ENCODE peak calls at places on chromosomes 2 and 18, in five cellular contexts. K, J, F, G and O are unnamed samples.

GRCh38 chr2:34789162-34789561 is 1190.1 kb upstream of the FAM98A start:
- DNase-seq in K (no peak), J (no peak), F (no peak), G (no peak), O (no peak)

GRCh38 chr18:68826111-68826510 is 28.2 kb downstream of the CCDC102B start:
- DNase-seq in K (no peak), J (peak), F (no peak), G (no peak), O (peak)

GRCh38 chr18:69648486-69648885 is 247.8 kb downstream of the DOK6 start:
- DNase-seq in K (no peak), J (no peak), F (no peak), G (no peak), O (no peak)

GRCh38 chr2:86238354-86238753 is 39.1 kb downstream of the MRPL35 start:
- DNase-seq in K (peak), J (no peak), F (no peak), G (no peak), O (no peak)

GRCh38 chr2:222982010-222982908 is 69.7 kb upstream of the KCNE4 start:
- DNase-seq in K (no peak), J (peak), F (peak), G (no peak), O (peak)

GRCh38 chr2:240598311-240598911 is 11.9 kb downstream of the CAPN10 start:
- DNase-seq in K (no peak), J (no peak), F (no peak), G (no peak), O (no peak)

GRCh38 chr2:164725542-164725941 is 104.3 kb upstream of the GRB14 start:
- DNase-seq in K (no peak), J (no peak), F (no peak), G (no peak), O (no peak)

GRCh38 chr18:49514577-49514976 is 27.5 kb upstream of the C18orf32 start:
- DNase-seq in K (no peak), J (no peak), F (no peak), G (no peak), O (no peak)

GRCh38 chr18:63477972-63478371 is 1.2 kb downstream of the SERPINB5 start:
- DNase-seq in K (no peak), J (no peak), F (peak), G (no peak), O (no peak)

GRCh38 chr2:64141711-64142405 is 2.4 kb downstream of the PELI1 start:
- DNase-seq in K (no peak), J (no peak), F (peak), G (no peak), O (peak)

GRCh38 chr2:149470046-149470445 is 117.5 kb downstream of the MMADHC start:
- DNase-seq in K (no peak), J (no peak), F (no peak), G (no peak), O (no peak)

GRCh38 chr2:207135801-207136457 is 29.8 kb downstream of the KLF7 start:
- DNase-seq in K (no peak), J (no peak), F (no peak), G (no peak), O (no peak)

GRCh38 chr2:138187221-138187620 is 222.9 kb downstream of the HNMT start:
- DNase-seq in K (no peak), J (no peak), F (no peak), G (no peak), O (no peak)

GRCh38 chr18:11795916-11796315 is 55.3 kb upstream of the CHMP1B start:
- DNase-seq in K (no peak), J (no peak), F (no peak), G (no peak), O (no peak)

GRCh38 chr2:216849987-216850386 is 9.9 kb downstream of the TNP1 start:
- DNase-seq in K (no peak), J (peak), F (peak), G (no peak), O (no peak)

GRCh38 chr2:181937473-181937872 is 45.9 kb downstream of the ITPRID2 start:
- DNase-seq in K (no peak), J (peak), F (peak), G (no peak), O (peak)

GRCh38 chr18:78762753-78763152 is 216.9 kb upstream of the SALL3 start:
- DNase-seq in K (no peak), J (no peak), F (no peak), G (no peak), O (no peak)

GRCh38 chr2:60148717-60149116 is 404.7 kb downstream of the BCL11A start:
- DNase-seq in K (no peak), J (no peak), F (no peak), G (no peak), O (no peak)

GRCh38 chr2:129619471-129619870 is 360.0 kb upstream of the RAB6C start:
- DNase-seq in K (no peak), J (no peak), F (no peak), G (no peak), O (no peak)

GRCh38 chr2:85826990-85827878 is 61.6 kb downstream of the ST3GAL5 start:
- DNase-seq in K (peak), J (peak), F (peak), G (peak), O (peak)

GRCh38 chr2:108933691-108934117 is 55.3 kb downstream of the EDAR start:
- DNase-seq in K (no peak), J (no peak), F (no peak), G (no peak), O (no peak)

GRCh38 chr2:106094101-106094860 is 99.8 kb downstream of the UXS1 start:
- DNase-seq in K (no peak), J (no peak), F (no peak), G (no peak), O (no peak)

GRCh38 chr2:204072443-204073324 is 136.1 kb downstream of the ICOS start:
- DNase-seq in K (no peak), J (peak), F (peak), G (peak), O (no peak)

GRCh38 chr2:86087936-86088850 is 17.5 kb downstream of the POLR1A start:
- DNase-seq in K (no peak), J (no peak), F (no peak), G (no peak), O (no peak)

GRCh38 chr2:67871696-67872320 is 191.0 kb downstream of the C1D start:
- DNase-seq in K (no peak), J (peak), F (peak), G (no peak), O (peak)

GRCh38 chr18:48740068-48740440 is 201.2 kb downstream of the CTIF start:
- DNase-seq in K (no peak), J (no peak), F (no peak), G (no peak), O (no peak)

GRCh38 chr2:32067549-32067948 is 4.2 kb downstream of the SPAST start:
- DNase-seq in K (no peak), J (no peak), F (no peak), G (no peak), O (no peak)